ENCODE peak calls at places on chromosome 20, in eight cellular contexts. One of them, this sample, is unnamed.

GRCh38 chr20:4082406-4083102 is 67.2 kb upstream of the RNF24 start:
- DNase-seq in lower lobe of right lung: peak
- DNase-seq in esophagus muscularis mucosa: no peak
- DNase-seq in fibroblast of lung: peak
- DNase-seq in neuronal stem cell: peak
- DNase-seq in hepatocyte: peak
- DNase-seq in suprapubic skin: peak
- DNase-seq in left lung: peak
- DNase-seq in this sample: peak

GRCh38 chr20:52847739-52848359 is 124.3 kb upstream of the TSHZ2 start:
- DNase-seq in lower lobe of right lung: no peak
- DNase-seq in esophagus muscularis mucosa: no peak
- DNase-seq in fibroblast of lung: no peak
- DNase-seq in neuronal stem cell: peak
- DNase-seq in hepatocyte: no peak
- DNase-seq in suprapubic skin: no peak
- DNase-seq in left lung: no peak
- DNase-seq in this sample: no peak

GRCh38 chr20:13231031-13231752 is 10.1 kb downstream of the ISM1 start:
- DNase-seq in lower lobe of right lung: no peak
- DNase-seq in esophagus muscularis mucosa: peak
- DNase-seq in fibroblast of lung: peak
- DNase-seq in neuronal stem cell: no peak
- DNase-seq in hepatocyte: no peak
- DNase-seq in suprapubic skin: no peak
- DNase-seq in left lung: no peak
- DNase-seq in this sample: peak

GRCh38 chr20:5508044-5508443 is 191.3 kb upstream of the PROKR2 start:
- DNase-seq in lower lobe of right lung: no peak
- DNase-seq in esophagus muscularis mucosa: no peak
- DNase-seq in fibroblast of lung: no peak
- DNase-seq in neuronal stem cell: no peak
- DNase-seq in hepatocyte: no peak
- DNase-seq in suprapubic skin: peak
- DNase-seq in left lung: no peak
- DNase-seq in this sample: no peak

GRCh38 chr20:9241232-9241692 is 172.4 kb downstream of the PLCB4 start:
- DNase-seq in lower lobe of right lung: no peak
- DNase-seq in esophagus muscularis mucosa: no peak
- DNase-seq in fibroblast of lung: peak
- DNase-seq in neuronal stem cell: no peak
- DNase-seq in hepatocyte: no peak
- DNase-seq in suprapubic skin: no peak
- DNase-seq in left lung: no peak
- DNase-seq in this sample: no peak

GRCh38 chr20:40860487-40860902 is 168.1 kb upstream of the TOP1 start:
- DNase-seq in lower lobe of right lung: no peak
- DNase-seq in esophagus muscularis mucosa: no peak
- DNase-seq in fibroblast of lung: peak
- DNase-seq in neuronal stem cell: no peak
- DNase-seq in hepatocyte: peak
- DNase-seq in suprapubic skin: no peak
- DNase-seq in left lung: no peak
- DNase-seq in this sample: no peak

GRCh38 chr20:21100590-21101452 is 5.3 kb downstream of the LINC00237 start:
- DNase-seq in lower lobe of right lung: peak
- DNase-seq in esophagus muscularis mucosa: peak
- DNase-seq in fibroblast of lung: no peak
- DNase-seq in neuronal stem cell: peak
- DNase-seq in hepatocyte: no peak
- DNase-seq in suprapubic skin: no peak
- DNase-seq in left lung: peak
- DNase-seq in this sample: no peak

GRCh38 chr20:48406462-48407235 is 421.1 kb downstream of the PREX1 start:
- DNase-seq in lower lobe of right lung: no peak
- DNase-seq in esophagus muscularis mucosa: no peak
- DNase-seq in fibroblast of lung: peak
- DNase-seq in neuronal stem cell: no peak
- DNase-seq in hepatocyte: no peak
- DNase-seq in suprapubic skin: no peak
- DNase-seq in left lung: no peak
- DNase-seq in this sample: no peak

GRCh38 chr20:36792422-36792821 is 18.9 kb upstream of the DSN1 start:
- DNase-seq in lower lobe of right lung: no peak
- DNase-seq in esophagus muscularis mucosa: no peak
- DNase-seq in fibroblast of lung: peak
- DNase-seq in neuronal stem cell: peak
- DNase-seq in hepatocyte: peak
- DNase-seq in suprapubic skin: no peak
- DNase-seq in left lung: no peak
- DNase-seq in this sample: no peak

GRCh38 chr20:57215826-57216471 is 50.5 kb downstream of the BMP7 start:
- DNase-seq in lower lobe of right lung: no peak
- DNase-seq in esophagus muscularis mucosa: no peak
- DNase-seq in fibroblast of lung: no peak
- DNase-seq in neuronal stem cell: no peak
- DNase-seq in hepatocyte: no peak
- DNase-seq in suprapubic skin: no peak
- DNase-seq in left lung: no peak
- DNase-seq in this sample: no peak

GRCh38 chr20:44014807-44015732 is 100.4 kb downstream of the TOX2 start:
- DNase-seq in lower lobe of right lung: no peak
- DNase-seq in esophagus muscularis mucosa: no peak
- DNase-seq in fibroblast of lung: no peak
- DNase-seq in neuronal stem cell: no peak
- DNase-seq in hepatocyte: peak
- DNase-seq in suprapubic skin: peak
- DNase-seq in left lung: no peak
- DNase-seq in this sample: no peak

GRCh38 chr20:51696304-51697118 is 71.7 kb downstream of the ATP9A start:
- DNase-seq in lower lobe of right lung: no peak
- DNase-seq in esophagus muscularis mucosa: no peak
- DNase-seq in fibroblast of lung: peak
- DNase-seq in neuronal stem cell: no peak
- DNase-seq in hepatocyte: peak
- DNase-seq in suprapubic skin: no peak
- DNase-seq in left lung: no peak
- DNase-seq in this sample: no peak

GRCh38 chr20:58714923-58715708 is 22.5 kb downstream of the NPEPL1 start:
- DNase-seq in lower lobe of right lung: no peak
- DNase-seq in esophagus muscularis mucosa: peak
- DNase-seq in fibroblast of lung: no peak
- DNase-seq in neuronal stem cell: no peak
- DNase-seq in hepatocyte: peak
- DNase-seq in suprapubic skin: peak
- DNase-seq in left lung: peak
- DNase-seq in this sample: no peak

GRCh38 chr20:61551401-61551800 is 299.3 kb downstream of the CDH4 start:
- DNase-seq in lower lobe of right lung: no peak
- DNase-seq in esophagus muscularis mucosa: no peak
- DNase-seq in fibroblast of lung: no peak
- DNase-seq in neuronal stem cell: no peak
- DNase-seq in hepatocyte: no peak
- DNase-seq in suprapubic skin: no peak
- DNase-seq in left lung: no peak
- DNase-seq in this sample: no peak

GRCh38 chr20:11153819-11154218 is 480.0 kb upstream of the JAG1 start:
- DNase-seq in lower lobe of right lung: no peak
- DNase-seq in esophagus muscularis mucosa: no peak
- DNase-seq in fibroblast of lung: peak
- DNase-seq in neuronal stem cell: no peak
- DNase-seq in hepatocyte: no peak
- DNase-seq in suprapubic skin: no peak
- DNase-seq in left lung: no peak
- DNase-seq in this sample: no peak

GRCh38 chr20:57662313-57663240 is 42.4 kb upstream of the ZBP1 start:
- DNase-seq in lower lobe of right lung: peak
- DNase-seq in esophagus muscularis mucosa: no peak
- DNase-seq in fibroblast of lung: no peak
- DNase-seq in neuronal stem cell: no peak
- DNase-seq in hepatocyte: no peak
- DNase-seq in suprapubic skin: peak
- DNase-seq in left lung: no peak
- DNase-seq in this sample: no peak

GRCh38 chr20:47735412-47736400 is 49.6 kb downstream of the SULF2 start:
- DNase-seq in lower lobe of right lung: peak
- DNase-seq in esophagus muscularis mucosa: no peak
- DNase-seq in fibroblast of lung: no peak
- DNase-seq in neuronal stem cell: no peak
- DNase-seq in hepatocyte: no peak
- DNase-seq in suprapubic skin: no peak
- DNase-seq in left lung: peak
- DNase-seq in this sample: no peak

GRCh38 chr20:63978319-63979220 is 872 bp downstream of the SAMD10 start:
- DNase-seq in lower lobe of right lung: peak
- DNase-seq in esophagus muscularis mucosa: no peak
- DNase-seq in fibroblast of lung: peak
- DNase-seq in neuronal stem cell: no peak
- DNase-seq in hepatocyte: peak
- DNase-seq in suprapubic skin: no peak
- DNase-seq in left lung: peak
- DNase-seq in this sample: no peak
- H3K27ac ChIP-seq in lower lobe of right lung: peak
- H3K27ac ChIP-seq in esophagus muscularis mucosa: peak
- H3K27ac ChIP-seq in fibroblast of lung: no peak
- H3K27ac ChIP-seq in neuronal stem cell: no peak
- H3K27ac ChIP-seq in hepatocyte: peak
- H3K27ac ChIP-seq in suprapubic skin: peak
- H3K27ac ChIP-seq in left lung: peak
- H3K27ac ChIP-seq in this sample: peak

GRCh38 chr20:49634116-49634515 is 66.2 kb upstream of the PTGIS start:
- DNase-seq in lower lobe of right lung: no peak
- DNase-seq in esophagus muscularis mucosa: no peak
- DNase-seq in fibroblast of lung: no peak
- DNase-seq in neuronal stem cell: no peak
- DNase-seq in hepatocyte: no peak
- DNase-seq in suprapubic skin: no peak
- DNase-seq in left lung: no peak
- DNase-seq in this sample: no peak

GRCh38 chr20:49635829-49636228 is 67.9 kb upstream of the PTGIS start:
- DNase-seq in lower lobe of right lung: no peak
- DNase-seq in esophagus muscularis mucosa: no peak
- DNase-seq in fibroblast of lung: no peak
- DNase-seq in neuronal stem cell: no peak
- DNase-seq in hepatocyte: no peak
- DNase-seq in suprapubic skin: no peak
- DNase-seq in left lung: no peak
- DNase-seq in this sample: no peak

GRCh38 chr20:49636447-49636846 is 68.5 kb upstream of the PTGIS start:
- DNase-seq in lower lobe of right lung: peak
- DNase-seq in esophagus muscularis mucosa: no peak
- DNase-seq in fibroblast of lung: no peak
- DNase-seq in neuronal stem cell: no peak
- DNase-seq in hepatocyte: no peak
- DNase-seq in suprapubic skin: no peak
- DNase-seq in left lung: peak
- DNase-seq in this sample: no peak

GRCh38 chr20:49635171-49635570 is 67.2 kb upstream of the PTGIS start:
- DNase-seq in lower lobe of right lung: no peak
- DNase-seq in esophagus muscularis mucosa: no peak
- DNase-seq in fibroblast of lung: no peak
- DNase-seq in neuronal stem cell: no peak
- DNase-seq in hepatocyte: no peak
- DNase-seq in suprapubic skin: no peak
- DNase-seq in left lung: no peak
- DNase-seq in this sample: no peak

DNA sequence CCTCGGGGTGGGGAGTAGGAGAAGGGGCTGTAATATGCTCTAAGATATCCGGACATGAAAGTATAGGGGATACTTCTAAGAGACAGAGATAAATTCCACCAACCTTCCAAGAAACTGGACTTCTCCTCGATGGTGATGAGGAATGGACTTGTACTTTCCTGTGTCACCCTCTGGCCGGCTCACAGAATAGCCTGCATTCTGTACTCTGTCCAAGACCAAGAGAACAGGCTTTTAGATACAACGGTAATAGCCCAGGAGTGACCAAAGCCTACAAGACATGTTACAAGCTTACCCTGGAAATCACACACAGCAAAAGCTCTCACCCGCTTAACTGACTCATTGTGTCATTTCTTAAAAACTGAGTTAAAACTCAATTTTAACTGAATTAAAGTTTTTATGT is 69.3 kb upstream of the PTGIS start:
- DNase-seq in lower lobe of right lung: no peak
- DNase-seq in esophagus muscularis mucosa: no peak
- DNase-seq in fibroblast of lung: no peak
- DNase-seq in neuronal stem cell: no peak
- DNase-seq in hepatocyte: no peak
- DNase-seq in suprapubic skin: no peak
- DNase-seq in left lung: no peak
- DNase-seq in this sample: no peak
- H3K27ac ChIP-seq in lower lobe of right lung: no peak
- H3K27ac ChIP-seq in esophagus muscularis mucosa: peak
- H3K27ac ChIP-seq in fibroblast of lung: no peak
- H3K27ac ChIP-seq in neuronal stem cell: no peak
- H3K27ac ChIP-seq in hepatocyte: no peak
- H3K27ac ChIP-seq in suprapubic skin: no peak
- H3K27ac ChIP-seq in left lung: no peak
- H3K27ac ChIP-seq in this sample: no peak

DNA sequence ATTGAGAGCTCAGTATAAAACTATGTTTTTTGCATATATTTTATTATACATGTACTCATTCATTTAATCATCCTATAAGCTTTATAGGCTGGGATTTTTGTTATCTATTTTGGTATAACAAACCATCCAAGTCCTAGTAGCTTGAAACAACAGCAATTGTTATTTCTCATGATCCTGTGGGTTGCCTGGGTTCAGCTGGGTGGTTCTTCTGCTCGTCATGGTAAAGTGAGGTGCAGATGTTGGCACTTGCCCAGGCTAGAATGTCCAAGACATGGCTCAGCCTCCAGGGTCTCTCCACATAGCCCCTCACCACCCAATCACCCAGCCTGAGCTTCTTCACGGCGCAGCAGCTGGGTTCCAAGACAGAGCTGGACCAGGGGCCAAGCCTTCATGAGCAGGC is 20.8 kb upstream of the TM9SF4 start:
- DNase-seq in lower lobe of right lung: no peak
- DNase-seq in esophagus muscularis mucosa: no peak
- DNase-seq in fibroblast of lung: no peak
- DNase-seq in neuronal stem cell: no peak
- DNase-seq in hepatocyte: no peak
- DNase-seq in suprapubic skin: no peak
- DNase-seq in left lung: no peak
- DNase-seq in this sample: no peak
- H3K27ac ChIP-seq in lower lobe of right lung: no peak
- H3K27ac ChIP-seq in esophagus muscularis mucosa: no peak
- H3K27ac ChIP-seq in fibroblast of lung: no peak
- H3K27ac ChIP-seq in neuronal stem cell: no peak
- H3K27ac ChIP-seq in hepatocyte: no peak
- H3K27ac ChIP-seq in suprapubic skin: no peak
- H3K27ac ChIP-seq in left lung: no peak
- H3K27ac ChIP-seq in this sample: no peak

DNA sequence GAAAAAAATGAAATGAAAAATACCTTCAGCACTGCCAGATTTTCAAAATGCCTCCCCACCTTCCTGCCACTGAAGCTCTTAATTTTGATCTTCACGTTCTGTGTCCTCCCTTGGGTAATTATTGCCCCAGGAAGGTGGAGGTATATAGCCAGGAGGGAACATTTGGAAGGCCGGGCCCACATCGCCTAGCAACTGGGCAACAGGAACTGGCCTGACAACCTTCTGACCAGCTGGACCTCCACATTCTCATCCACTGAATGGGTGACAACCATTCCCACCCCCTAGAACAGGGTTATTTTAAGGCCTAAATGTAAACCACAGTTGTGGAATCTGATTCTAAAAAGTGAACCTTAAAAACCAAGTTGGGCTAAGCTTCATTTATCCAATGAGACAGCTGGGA is 3.2 kb downstream of the RRBP1 start:
- DNase-seq in lower lobe of right lung: no peak
- DNase-seq in esophagus muscularis mucosa: no peak
- DNase-seq in fibroblast of lung: no peak
- DNase-seq in neuronal stem cell: no peak
- DNase-seq in hepatocyte: no peak
- DNase-seq in suprapubic skin: peak
- DNase-seq in left lung: no peak
- DNase-seq in this sample: no peak
- H3K27ac ChIP-seq in lower lobe of right lung: peak
- H3K27ac ChIP-seq in esophagus muscularis mucosa: peak
- H3K27ac ChIP-seq in fibroblast of lung: no peak
- H3K27ac ChIP-seq in neuronal stem cell: no peak
- H3K27ac ChIP-seq in hepatocyte: peak
- H3K27ac ChIP-seq in suprapubic skin: no peak
- H3K27ac ChIP-seq in left lung: no peak
- H3K27ac ChIP-seq in this sample: no peak

This sample was measured in CD4-positive, alpha-beta T cell.